ENCODE peak calls at places on chromosomes 4 and X, in ten cellular contexts. J, B, Y, A, E, T, M, V, N and H are unnamed samples.

GRCh38 chr4:150625033-150625432 is 43.1 kb downstream of the MAB21L2 start:
- DNase-seq in J (no peak), B (no peak), Y (no peak), A (no peak), E (no peak), T (no peak), M (no peak), V (peak; percentile 4), N (no peak), H (no peak)

GRCh38 chr4:26719954-26720552 is 136.2 kb downstream of the TBC1D19 start:
- DNase-seq in J (no peak), B (no peak), Y (no peak), A (no peak), E (no peak), T (no peak), M (peak; percentile 63), V (peak; percentile 38), N (no peak), H (no peak)

GRCh38 chr4:60500860-60501259 is 699.3 kb upstream of the ADGRL3 start:
- DNase-seq in J (no peak), B (no peak), Y (no peak), A (no peak), E (no peak), T (no peak), M (peak; percentile 6), V (no peak), N (no peak), H (no peak)

GRCh38 chr4:76504613-76505465 is 69.8 kb downstream of the SHROOM3 start:
- DNase-seq in J (no peak), B (no peak), Y (no peak), A (no peak), E (no peak), T (no peak), M (peak; percentile 65), V (peak; percentile 46), N (no peak), H (no peak)

GRCh38 chr4:139665690-139666529 is at the start of gene MGST2:
- DNase-seq in J (peak; percentile 95), B (peak; percentile 69), Y (peak; percentile 88), A (peak; percentile 42), E (peak; percentile 37), T (peak; percentile 83), M (peak; percentile 63), V (peak; percentile 79), N (peak; percentile 73), H (no peak)

GRCh38 chr4:187127456-187127855 is 403.8 kb upstream of the FAT1 start:
- DNase-seq in J (no peak), B (no peak), Y (no peak), A (no peak), E (no peak), T (no peak), M (no peak), V (no peak), N (no peak), H (no peak)

GRCh38 chr4:129821963-129822362 is 726.0 kb downstream of the C4orf33 start:
- DNase-seq in J (no peak), B (no peak), Y (no peak), A (no peak), E (no peak), T (no peak), M (no peak), V (no peak), N (no peak), H (no peak)

GRCh38 chrX:137031517-137032377 is 2.0 kb downstream of the GPR101 start:
- DNase-seq in J (peak; percentile 41), B (peak; percentile 16), Y (no peak), A (no peak), E (no peak), T (no peak), M (peak; percentile 32), V (no peak), N (no peak), H (no peak)

GRCh38 chrX:46554942-46555341 is 9.7 kb upstream of the ZNF674 start:
- DNase-seq in J (no peak), B (no peak), Y (no peak), A (no peak), E (no peak), T (no peak), M (peak; percentile 31), V (peak; percentile 31), N (no peak), H (no peak)

GRCh38 chrX:145910017-145910416 is 92.4 kb downstream of the SLITRK2 start:
- DNase-seq in J (no peak), B (no peak), Y (no peak), A (no peak), E (no peak), T (no peak), M (no peak), V (no peak), N (no peak), H (no peak)

GRCh38 chr4:134747108-134747805 is 545.7 kb upstream of the PABPC4L start:
- DNase-seq in J (no peak), B (no peak), Y (no peak), A (no peak), E (no peak), T (no peak), M (no peak), V (no peak), N (no peak), H (no peak)

GRCh38 chrX:53223955-53224859 is 800 bp downstream of the KDM5C start:
- DNase-seq in J (no peak), B (no peak), Y (no peak), A (no peak), E (peak; percentile 68), T (no peak), M (peak; percentile 70), V (no peak), N (no peak), H (no peak)

GRCh38 chr4:105473340-105474109 is at the start of gene PPA2:
- DNase-seq in J (peak; percentile 91), B (peak; percentile 64), Y (peak; percentile 93), A (peak; percentile 66), E (peak; percentile 92), T (peak; percentile 96), M (peak; percentile 91), V (peak; percentile 93), N (peak; percentile 81), H (peak; percentile 92)

GRCh38 chr4:181213562-181213961 is 1029.6 kb upstream of the TENM3 start:
- DNase-seq in J (no peak), B (no peak), Y (no peak), A (no peak), E (no peak), T (no peak), M (no peak), V (no peak), N (no peak), H (no peak)

GRCh38 chr4:93829531-93830089 is 1.1 kb downstream of the ATOH1 start:
- DNase-seq in J (no peak), B (no peak), Y (no peak), A (no peak), E (peak; percentile 77), T (no peak), M (no peak), V (no peak), N (no peak), H (no peak)

GRCh38 chrX:23854945-23855344 is 52.8 kb downstream of the APOO start:
- DNase-seq in J (no peak), B (peak; percentile 42), Y (no peak), A (no peak), E (no peak), T (peak; percentile 50), M (no peak), V (peak; percentile 78), N (no peak), H (peak; percentile 15)

GRCh38 chr4:119024102-119024501 is 111.5 kb upstream of the MYOZ2 start:
- DNase-seq in J (no peak), B (no peak), Y (no peak), A (no peak), E (no peak), T (no peak), M (no peak), V (no peak), N (no peak), H (no peak)
- TF ChIP-seq CTCF in J (no peak), B (no peak), Y (no peak), A (no peak), E (no peak), T (no peak), M (no peak), V (no peak), N (no peak), H (no peak)

GRCh38 chr4:7186081-7186480 is 6.3 kb upstream of the SORCS2 start:
- DNase-seq in J (peak; percentile 46), B (no peak), Y (peak; percentile 44), A (no peak), E (no peak), T (peak; percentile 41), M (no peak), V (no peak), N (no peak), H (no peak)
- TF ChIP-seq CTCF in J (peak; percentile 29), B (peak; percentile 7), Y (no peak), A (no peak), E (no peak), T (peak; percentile 10), M (no peak), V (peak; percentile 46), N (no peak), H (peak; percentile 50)

GRCh38 chrX:105975382-105975781 is 63.1 kb downstream of the SERPINA7 start:
- DNase-seq in J (no peak), B (no peak), Y (no peak), A (no peak), E (no peak), T (no peak), M (peak; percentile 14), V (peak; percentile 5), N (no peak), H (no peak)
- TF ChIP-seq CTCF in J (peak; percentile 54), B (no peak), Y (no peak), A (no peak), E (no peak), T (no peak), M (peak; percentile 20), V (no peak), N (peak; percentile 7), H (peak; percentile 44)

DNA sequence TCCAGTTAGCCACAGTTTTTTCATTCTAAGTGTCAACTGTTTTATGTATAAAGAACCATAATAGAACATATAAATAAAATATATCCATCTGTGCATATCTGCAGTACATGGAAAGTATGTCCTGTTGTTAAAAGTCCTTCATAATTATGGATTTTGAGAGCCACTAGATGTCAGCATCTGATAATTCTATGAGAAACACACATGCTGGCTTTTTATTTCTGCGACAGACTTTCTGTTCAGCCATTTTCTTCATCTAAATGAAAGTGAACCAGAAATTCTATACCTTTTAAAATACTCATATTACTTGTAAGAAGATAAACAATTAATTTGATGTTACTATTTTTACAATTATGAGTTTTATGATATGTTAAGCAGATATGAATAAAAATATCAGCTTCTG is 251.4 kb downstream of the GPM6A start:
- DNase-seq in J (no peak), B (no peak), Y (no peak), A (no peak), E (no peak), T (no peak), M (peak; percentile 65), V (peak; percentile 26), N (no peak), H (no peak)
- TF ChIP-seq CTCF in J (peak; percentile 43), B (no peak), Y (no peak), A (no peak), E (no peak), T (no peak), M (peak; percentile 36), V (no peak), N (no peak), H (peak; percentile 68)